ENCODE peak calls at places on chromosomes 3 and 15, in seven cellular contexts. D is sigmoid colon, B is esophagus squamous epithelium, A is HCT116, G is body of pancreas, U is ovary, C is stomach. H is an unnamed sample.

GRCh38 chr15:99019558-99020540 is 12.3 kb upstream of the PGPEP1L start:
- DNase-seq in B (no peak), U (no peak), A (no peak), G (no peak), C (no peak), D (no peak), H (no peak)

GRCh38 chr3:36494461-36495109 is 114.3 kb downstream of the STAC start:
- DNase-seq in G (peak), U (no peak), B (no peak), C (no peak), A (no peak), D (peak), H (no peak)

GRCh38 chr15:25436707-25437106 is 2.1 kb downstream of the UBE3A start:
- DNase-seq in D (no peak), B (no peak), U (no peak), C (no peak), A (no peak), G (no peak), H (no peak)

GRCh38 chr3:133413166-133414020 is 13.5 kb downstream of the BFSP2 start:
- DNase-seq in B (no peak), D (no peak), C (no peak), U (no peak), A (no peak), G (no peak), H (no peak)

GRCh38 chr3:64291956-64292355 is 66.7 kb upstream of the PRICKLE2 start:
- DNase-seq in D (peak), B (no peak), C (no peak), G (no peak), A (no peak), U (no peak), H (no peak)

GRCh38 chr3:40661285-40661684 is 136.5 kb downstream of the ZNF621 start:
- DNase-seq in U (no peak), D (no peak), A (no peak), C (no peak), G (no peak), B (no peak), H (no peak)

GRCh38 chr15:93543093-93543492 is 454.1 kb upstream of the RGMA start:
- DNase-seq in D (no peak), A (no peak), C (no peak), B (no peak), U (no peak), G (no peak), H (no peak)

GRCh38 chr15:66955001-66955516 is 110.3 kb upstream of the SMAD3 start:
- DNase-seq in D (no peak), C (no peak), U (no peak), G (no peak), A (no peak), B (no peak), H (no peak)

GRCh38 chr3:141686477-141687280 is 51.4 kb upstream of the RNF7 start:
- DNase-seq in U (peak), C (peak), G (peak), B (no peak), A (no peak), D (peak), H (peak)

GRCh38 chr3:46853441-46854410 is 9.5 kb downstream of the MYL3 start:
- DNase-seq in A (no peak), U (peak), G (peak), C (no peak), D (peak), B (no peak), H (peak)

GRCh38 chr3:185561958-185562357 is 9.6 kb upstream of the LIPH start:
- DNase-seq in C (no peak), D (no peak), G (no peak), U (no peak), A (no peak), B (no peak), H (no peak)

GRCh38 chr3:38966956-38967795 is 84.6 kb downstream of the SCN11A start:
- DNase-seq in D (no peak), B (no peak), A (no peak), U (no peak), C (no peak), G (no peak), H (no peak)

GRCh38 chr3:127017229-127017628 is 34.3 kb downstream of the PLXNA1 start:
- DNase-seq in C (no peak), U (no peak), G (no peak), A (no peak), B (no peak), D (no peak), H (no peak)

GRCh38 chr3:186519021-186519658 is 25.0 kb downstream of the CRYGS start:
- DNase-seq in U (no peak), C (no peak), A (no peak), B (no peak), D (no peak), G (no peak), H (no peak)

GRCh38 chr3:162938073-162938472 is 1441.5 kb downstream of the OTOL1 start:
- DNase-seq in C (no peak), G (no peak), D (no peak), U (no peak), A (no peak), B (no peak), H (no peak)

GRCh38 chr3:138118863-138119766 is 3.7 kb upstream of the DZIP1L start:
- DNase-seq in B (no peak), D (peak), U (peak), A (peak), G (peak), C (peak), H (peak)

GRCh38 chr3:183991403-183991802 is 26.3 kb downstream of the ABCC5 start:
- DNase-seq in U (no peak), B (no peak), D (no peak), G (no peak), A (no peak), C (no peak), H (no peak)

GRCh38 chr3:89434621-89435380 is 327.4 kb downstream of the EPHA3 start:
- DNase-seq in B (no peak), G (no peak), U (no peak), D (no peak), A (no peak), C (no peak), H (no peak)

GRCh38 chr3:192831111-192831644 is 86.5 kb downstream of the MB21D2 start:
- DNase-seq in G (no peak), B (no peak), U (no peak), A (no peak), D (no peak), C (no peak), H (peak)

GRCh38 chr3:43693594-43693993 is 2.9 kb downstream of the ABHD5 start:
- DNase-seq in C (no peak), U (no peak), D (no peak), G (no peak), B (no peak), A (no peak), H (no peak)

GRCh38 chr3:148318240-148318639 is 379.5 kb upstream of the AGTR1 start:
- DNase-seq in D (no peak), B (no peak), U (no peak), G (no peak), C (no peak), A (no peak), H (no peak)

GRCh38 chr3:98010194-98010882 is 24.8 kb downstream of the GABRR3 start:
- DNase-seq in D (no peak), B (no peak), U (no peak), C (no peak), G (no peak), A (no peak), H (no peak)

GRCh38 chr3:106359692-106360091 is 490.9 kb upstream of the CBLB start:
- DNase-seq in D (no peak), G (no peak), A (no peak), U (no peak), C (no peak), B (no peak), H (no peak)

GRCh38 chr3:118468801-118469200 is 565.8 kb downstream of the IGSF11 start:
- DNase-seq in D (no peak), A (no peak), B (no peak), C (no peak), U (no peak), G (no peak), H (no peak)

GRCh38 chr3:61637088-61638051 is 76.0 kb downstream of the PTPRG start:
- DNase-seq in G (peak), A (no peak), C (peak), U (peak), B (no peak), D (peak), H (peak)
- TF ChIP-seq POLR2A in G (no peak), A (no peak), C (no peak), U (no peak), B (no peak), D (no peak), H (no peak)

GRCh38 chr3:120284702-120285507 is at the start of gene GPR156:
- DNase-seq in C (no peak), G (no peak), B (no peak), D (no peak), U (peak), A (no peak), H (peak)
- H3K4me3 ChIP-seq in C (peak), G (no peak), B (peak), D (peak), U (peak), A (no peak), H (no peak)

DNA sequence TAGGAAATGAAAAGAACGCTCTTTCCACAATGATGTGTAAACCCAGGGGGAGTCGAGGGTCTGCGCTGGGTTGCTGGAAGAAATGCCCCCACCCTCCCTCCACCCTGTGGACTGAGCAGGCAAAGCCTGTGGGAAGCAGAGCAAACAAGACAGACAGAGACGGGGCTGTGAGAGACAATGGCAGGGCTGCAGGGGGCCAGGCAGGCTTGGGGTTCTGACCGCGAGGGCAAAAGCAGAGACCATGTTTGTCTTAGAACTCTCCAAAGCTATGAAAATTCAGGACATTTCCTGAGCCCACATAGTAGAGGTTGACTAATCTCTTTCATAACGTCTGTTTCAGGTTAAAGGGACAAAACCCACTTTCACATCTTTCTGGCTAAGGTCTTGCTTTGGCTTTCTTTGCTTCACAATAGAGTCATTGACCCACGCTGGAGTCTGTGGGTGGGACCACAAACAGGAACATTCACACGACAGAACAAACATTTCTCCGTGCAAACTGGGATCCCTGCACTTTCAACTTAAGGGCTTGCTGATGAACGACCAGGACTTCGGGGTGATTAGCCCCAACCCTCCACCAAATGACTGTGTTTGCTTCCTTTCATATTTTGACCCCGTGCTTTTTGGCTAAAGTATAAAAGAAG is 156.0 kb upstream of the TPM1 start:
- DNase-seq in A (no peak), U (peak), D (no peak), G (no peak), C (no peak), B (no peak), H (no peak)
- TF ChIP-seq POLR2A in A (no peak), U (no peak), D (no peak), G (peak), C (no peak), B (no peak), H (no peak)

GRCh38 chr3:13881536-13882410 is 1.9 kb upstream of the WNT7A start:
- DNase-seq in D (peak), U (no peak), C (no peak), G (no peak), A (no peak), B (no peak), H (no peak)

GRCh38 chr3:13879102-13879945 is 547 bp downstream of the WNT7A start:
- DNase-seq in C (no peak), D (no peak), U (no peak), G (no peak), B (no peak), A (no peak), H (no peak)

GRCh38 chr3:13879946-13880810 is at the start of gene WNT7A:
- DNase-seq in B (no peak), U (no peak), A (no peak), C (no peak), G (no peak), D (peak), H (no peak)

GRCh38 chr3:13878711-13879101 is 1.2 kb downstream of the WNT7A start:
- DNase-seq in B (no peak), A (no peak), C (no peak), D (no peak), G (no peak), U (no peak), H (no peak)

DNA sequence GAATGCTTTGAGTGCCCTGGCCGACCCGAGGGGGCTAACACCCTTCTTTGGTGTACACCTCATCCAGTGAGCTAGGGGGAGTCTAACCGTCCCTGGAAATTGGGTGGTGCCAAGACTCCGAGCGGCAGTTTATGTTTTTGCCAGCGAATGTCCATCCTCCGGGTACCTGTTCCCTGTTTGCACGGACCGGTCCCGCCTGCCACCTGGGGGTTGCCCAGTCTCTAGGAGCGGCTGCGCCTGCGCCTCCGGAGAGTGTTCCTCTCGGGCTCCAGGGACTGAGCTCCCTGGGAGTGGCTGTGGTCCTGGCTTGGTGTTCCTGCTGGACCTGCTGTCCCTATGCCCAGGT is 913 bp upstream of the WNT7A start:
- DNase-seq in A (no peak), U (no peak), C (no peak), D (peak), B (no peak), G (no peak), H (no peak)
- H3K4me3 ChIP-seq in A (peak), U (no peak), C (peak), D (no peak), B (no peak), G (no peak), H (no peak)

DNA sequence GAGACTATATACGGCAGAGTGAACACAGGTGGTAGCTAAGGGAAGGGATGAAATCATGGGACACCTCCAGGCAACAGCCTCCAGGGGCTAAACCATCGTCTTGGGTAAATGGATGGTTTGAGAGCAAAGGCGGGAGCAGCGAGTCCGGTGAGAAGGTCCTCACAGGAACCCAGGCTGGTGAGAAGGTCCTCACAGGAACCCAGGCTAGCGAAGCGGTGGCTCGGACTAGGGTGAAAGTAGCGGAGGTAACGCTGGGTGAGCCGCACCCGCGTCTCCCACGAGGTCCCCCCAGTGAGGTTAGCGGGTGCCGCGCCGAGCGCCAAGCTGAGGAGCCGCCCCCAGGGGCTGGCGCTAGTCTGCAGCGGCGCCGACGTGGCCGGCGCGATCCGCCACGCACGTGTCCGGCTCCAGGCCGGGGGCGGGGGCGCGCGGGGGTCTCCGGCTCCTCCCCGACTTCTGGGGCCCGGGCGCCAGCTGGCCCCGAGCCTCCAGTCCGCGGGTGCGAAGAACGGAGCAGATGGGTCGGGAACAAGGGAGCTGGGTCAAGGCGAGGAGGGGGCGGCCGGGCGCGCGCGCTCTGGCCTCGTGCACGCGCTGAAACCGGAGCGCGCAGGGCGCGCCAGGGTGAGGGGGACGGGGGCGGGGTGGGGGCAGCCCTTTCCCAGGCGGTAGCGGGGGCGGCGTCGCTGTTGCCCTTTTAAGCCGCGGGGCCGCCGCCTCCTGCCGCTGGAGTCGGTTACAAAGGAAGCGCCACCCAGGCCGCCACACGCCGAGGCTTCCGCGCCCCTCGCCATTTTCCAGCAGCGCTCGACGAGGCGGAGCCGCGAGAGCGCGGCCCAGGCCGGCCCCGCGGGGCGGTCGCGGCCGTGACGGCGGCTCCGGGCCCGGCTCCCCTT is at the start of gene UBE2Q2:
- DNase-seq in G (peak), C (peak), U (peak), D (peak), A (no peak), B (no peak), H (peak)
- TF ChIP-seq POLR2A in G (no peak), C (no peak), U (peak), D (no peak), A (peak), B (peak), H (no peak)

DNA sequence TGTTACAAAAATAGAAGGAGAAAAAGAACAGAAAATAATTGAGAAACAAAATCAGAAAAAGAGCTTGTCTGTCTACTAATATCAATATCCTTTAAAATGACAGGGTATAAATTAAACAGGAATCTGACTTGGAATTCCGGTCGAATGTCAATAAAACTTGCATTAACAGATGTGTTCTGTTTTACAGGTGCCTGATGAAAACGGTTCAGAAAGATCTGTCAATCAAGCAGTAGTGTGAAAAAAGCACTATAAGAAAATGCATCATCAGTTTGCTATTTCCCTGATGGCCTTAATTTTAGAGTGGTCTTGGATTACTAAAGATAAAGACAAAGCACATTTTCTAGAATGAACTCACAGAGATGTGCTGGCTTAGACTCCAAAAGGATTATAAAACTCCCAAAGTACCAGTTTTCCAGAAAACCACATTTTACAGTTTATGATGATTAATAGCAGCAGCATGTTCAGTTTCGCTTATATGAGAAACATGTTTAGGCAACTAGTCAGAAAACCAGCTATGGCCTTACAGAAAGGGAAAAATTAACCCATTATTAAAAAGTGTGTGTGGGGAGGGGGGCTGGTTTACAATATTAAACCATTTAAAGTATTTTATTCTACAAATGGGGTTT is 8.2 kb upstream of the C3orf38 start:
- DNase-seq in A (no peak), C (no peak), G (no peak), D (no peak), B (no peak), U (no peak), H (no peak)
- H3K4me3 ChIP-seq in A (no peak), C (no peak), G (no peak), D (no peak), B (no peak), U (no peak), H (no peak)

GRCh38 chr3:124636863-124637296 is 93.4 kb upstream of the UMPS start:
- DNase-seq in U (no peak), G (peak), A (no peak), C (no peak), D (no peak), B (no peak), H (no peak)
- TF ChIP-seq POLR2A in U (no peak), G (no peak), A (no peak), C (no peak), D (no peak), B (no peak), H (no peak)

GRCh38 chr3:72891053-72891855 is 3.4 kb downstream of the GXYLT2 start:
- DNase-seq in A (no peak), U (peak), B (no peak), G (peak), C (no peak), D (peak), H (peak)

GRCh38 chr3:72892870-72893269 is 5.0 kb downstream of the GXYLT2 start:
- DNase-seq in G (no peak), U (no peak), B (no peak), A (no peak), D (no peak), C (no peak), H (no peak)

GRCh38 chr3:72890166-72890925 is 2.5 kb downstream of the GXYLT2 start:
- DNase-seq in B (no peak), D (no peak), U (peak), A (no peak), C (no peak), G (no peak), H (no peak)

GRCh38 chr3:72889310-72890165 is 1.7 kb downstream of the GXYLT2 start:
- DNase-seq in D (no peak), U (no peak), B (no peak), C (no peak), G (no peak), A (no peak), H (no peak)

DNA sequence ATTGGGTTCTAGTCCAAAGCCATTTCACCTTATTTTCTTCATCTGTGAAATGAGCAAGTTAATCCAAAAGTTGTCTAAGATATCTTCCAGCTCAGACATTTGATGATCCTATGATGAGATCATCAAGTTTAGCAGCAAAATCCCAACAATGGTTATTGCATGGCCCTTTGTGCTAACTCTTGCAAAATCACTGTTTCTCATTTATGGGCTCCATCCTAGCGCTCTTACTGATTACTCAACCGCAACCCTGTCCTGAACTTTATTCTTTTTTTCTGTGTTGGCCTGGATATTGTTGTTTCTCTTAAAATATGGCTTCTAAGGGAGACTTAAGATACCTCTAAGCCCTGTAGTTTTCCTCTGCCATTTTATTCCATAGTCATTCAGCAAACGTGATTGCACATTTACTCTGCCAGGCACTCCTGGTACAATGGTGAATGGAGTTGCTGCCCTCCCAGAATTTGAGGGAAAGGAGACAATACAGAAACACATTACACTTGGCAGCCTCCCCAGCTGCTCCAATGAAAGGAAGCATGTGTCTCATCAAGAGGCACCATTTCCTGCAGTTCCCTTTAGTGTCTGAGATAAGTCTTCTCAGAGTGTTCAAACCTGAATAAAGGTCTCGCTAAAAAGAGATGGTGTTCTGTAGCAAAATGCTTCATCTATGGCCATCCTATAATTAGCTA is 4.4 kb downstream of the GXYLT2 start:
- DNase-seq in U (peak), G (no peak), A (no peak), D (peak), B (no peak), C (no peak), H (no peak)
- H3K4me3 ChIP-seq in U (no peak), G (no peak), A (no peak), D (no peak), B (no peak), C (no peak), H (no peak)